ENCODE peak calls at places on chromosome 18, in nine cellular contexts. One of them, this sample, is unnamed. For H3K4me1, the result is how much of the 10 kb centered on the place peaks cover.

GRCh38 chr18:37254256-37254880 is 311.2 kb downstream of the CELF4 start:
- DNase-seq in transverse colon: no peak
- DNase-seq in HCT116: no peak
- DNase-seq in endothelial cell of umbilical vein: no peak
- DNase-seq in stomach: peak
- DNase-seq in suprapubic skin: no peak
- DNase-seq in K562: no peak
- DNase-seq in prostate gland: no peak
- DNase-seq in HepG2: no peak
- DNase-seq in this sample: no peak

GRCh38 chr18:39494211-39494896 is 1928.8 kb upstream of the CELF4 start:
- DNase-seq in transverse colon: no peak
- DNase-seq in HCT116: no peak
- DNase-seq in endothelial cell of umbilical vein: peak
- DNase-seq in stomach: no peak
- DNase-seq in suprapubic skin: no peak
- DNase-seq in K562: no peak
- DNase-seq in prostate gland: no peak
- DNase-seq in HepG2: peak
- DNase-seq in this sample: no peak

GRCh38 chr18:11398625-11399024 is 210.8 kb upstream of the SLC35G4 start:
- DNase-seq in transverse colon: no peak
- DNase-seq in HCT116: peak
- DNase-seq in endothelial cell of umbilical vein: no peak
- DNase-seq in stomach: no peak
- DNase-seq in suprapubic skin: no peak
- DNase-seq in K562: no peak
- DNase-seq in prostate gland: no peak
- DNase-seq in HepG2: no peak
- DNase-seq in this sample: no peak

GRCh38 chr18:68916734-68917133 is 118.9 kb downstream of the CCDC102B start:
- DNase-seq in transverse colon: no peak
- DNase-seq in HCT116: peak
- DNase-seq in endothelial cell of umbilical vein: no peak
- DNase-seq in stomach: no peak
- DNase-seq in suprapubic skin: no peak
- DNase-seq in K562: no peak
- DNase-seq in prostate gland: no peak
- DNase-seq in HepG2: peak
- DNase-seq in this sample: no peak

GRCh38 chr18:27661320-27662049 is 476.4 kb upstream of the CHST9 start:
- DNase-seq in transverse colon: no peak
- DNase-seq in HCT116: no peak
- DNase-seq in endothelial cell of umbilical vein: no peak
- DNase-seq in stomach: no peak
- DNase-seq in suprapubic skin: no peak
- DNase-seq in K562: no peak
- DNase-seq in prostate gland: no peak
- DNase-seq in HepG2: no peak
- DNase-seq in this sample: no peak

GRCh38 chr18:22705328-22705727 is 227.8 kb upstream of the RBBP8 start:
- DNase-seq in transverse colon: no peak
- DNase-seq in HCT116: no peak
- DNase-seq in endothelial cell of umbilical vein: no peak
- DNase-seq in stomach: no peak
- DNase-seq in suprapubic skin: no peak
- DNase-seq in K562: no peak
- DNase-seq in prostate gland: no peak
- DNase-seq in HepG2: no peak
- DNase-seq in this sample: no peak

GRCh38 chr18:41850781-41851180 is 104.3 kb upstream of the PIK3C3 start:
- DNase-seq in transverse colon: no peak
- DNase-seq in HCT116: no peak
- DNase-seq in endothelial cell of umbilical vein: no peak
- DNase-seq in stomach: no peak
- DNase-seq in suprapubic skin: no peak
- DNase-seq in K562: no peak
- DNase-seq in prostate gland: no peak
- DNase-seq in HepG2: no peak
- DNase-seq in this sample: no peak

GRCh38 chr18:58044370-58045264 is 591 bp downstream of the NEDD4L start:
- DNase-seq in transverse colon: peak
- DNase-seq in HCT116: no peak
- DNase-seq in endothelial cell of umbilical vein: peak
- DNase-seq in stomach: peak
- DNase-seq in suprapubic skin: peak
- DNase-seq in K562: peak
- DNase-seq in prostate gland: peak
- DNase-seq in HepG2: no peak
- DNase-seq in this sample: peak

GRCh38 chr18:62151068-62151771 is 35.6 kb downstream of the PIGN start:
- DNase-seq in transverse colon: no peak
- DNase-seq in HCT116: no peak
- DNase-seq in endothelial cell of umbilical vein: no peak
- DNase-seq in stomach: no peak
- DNase-seq in suprapubic skin: no peak
- DNase-seq in K562: no peak
- DNase-seq in prostate gland: no peak
- DNase-seq in HepG2: no peak
- DNase-seq in this sample: no peak

GRCh38 chr18:551404-552061 is 28.6 kb upstream of the CETN1 start:
- DNase-seq in transverse colon: no peak
- DNase-seq in HCT116: no peak
- DNase-seq in endothelial cell of umbilical vein: no peak
- DNase-seq in stomach: no peak
- DNase-seq in suprapubic skin: no peak
- DNase-seq in K562: no peak
- DNase-seq in prostate gland: no peak
- DNase-seq in HepG2: no peak
- DNase-seq in this sample: no peak

DNA sequence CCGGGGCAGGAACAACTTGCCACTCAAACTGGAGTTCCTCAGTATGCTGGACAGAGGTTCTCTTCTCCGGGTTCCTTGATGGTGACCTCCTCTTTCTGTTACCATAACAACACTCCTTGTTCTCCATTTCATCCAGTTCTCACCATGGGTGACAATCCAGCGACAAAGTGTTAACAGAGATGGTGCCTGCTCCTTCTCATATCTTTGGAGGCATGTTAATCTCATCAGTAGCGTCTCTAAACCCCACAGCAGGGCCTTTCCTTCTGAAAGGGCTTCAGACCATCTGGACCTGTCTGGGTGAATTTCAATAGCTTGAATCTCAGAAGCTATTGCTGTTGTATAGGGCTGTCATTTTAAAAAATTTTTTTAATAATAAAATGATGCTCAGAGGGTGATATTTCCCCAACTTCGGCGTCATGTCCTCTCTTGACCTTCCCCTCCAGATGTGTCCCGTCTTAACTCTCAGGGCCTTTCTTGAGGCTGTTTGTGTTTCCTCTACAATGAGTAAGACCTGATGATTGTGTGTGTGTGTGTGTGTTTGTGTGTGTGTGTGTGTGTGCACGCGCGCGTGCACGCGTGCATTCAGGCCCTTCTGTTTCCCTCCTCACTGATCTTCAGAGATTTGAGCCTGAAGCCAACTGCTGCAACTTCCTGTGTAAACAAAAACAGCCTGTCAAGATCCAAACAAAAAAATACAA is 24.3 kb upstream of the CETN1 start:
- DNase-seq in transverse colon: no peak
- DNase-seq in HCT116: no peak
- DNase-seq in endothelial cell of umbilical vein: no peak
- DNase-seq in stomach: no peak
- DNase-seq in suprapubic skin: no peak
- DNase-seq in K562: no peak
- DNase-seq in prostate gland: no peak
- DNase-seq in HepG2: no peak
- DNase-seq in this sample: no peak
- H3K4me1 ChIP-seq in transverse colon: under half
- H3K4me1 ChIP-seq in HCT116: under half
- H3K4me1 ChIP-seq in endothelial cell of umbilical vein: under half
- H3K4me1 ChIP-seq in stomach: under half
- H3K4me1 ChIP-seq in suprapubic skin: under half
- H3K4me1 ChIP-seq in K562: under half
- H3K4me1 ChIP-seq in prostate gland: under half
- H3K4me1 ChIP-seq in HepG2: under half
- H3K4me1 ChIP-seq in this sample: under half

GRCh38 chr18:33181016-33181415 is 259.5 kb downstream of the CCDC178 start:
- DNase-seq in transverse colon: no peak
- DNase-seq in HCT116: no peak
- DNase-seq in endothelial cell of umbilical vein: no peak
- DNase-seq in stomach: no peak
- DNase-seq in suprapubic skin: no peak
- DNase-seq in K562: no peak
- DNase-seq in prostate gland: no peak
- DNase-seq in HepG2: no peak
- DNase-seq in this sample: no peak
- TF ChIP-seq POLR2AphosphoS5 in transverse colon: no peak
- TF ChIP-seq POLR2AphosphoS5 in HCT116: no peak
- TF ChIP-seq POLR2AphosphoS5 in endothelial cell of umbilical vein: no peak
- TF ChIP-seq POLR2AphosphoS5 in stomach: no peak
- TF ChIP-seq POLR2AphosphoS5 in suprapubic skin: no peak
- TF ChIP-seq POLR2AphosphoS5 in K562: no peak
- TF ChIP-seq POLR2AphosphoS5 in prostate gland: no peak
- TF ChIP-seq POLR2AphosphoS5 in HepG2: no peak
- TF ChIP-seq POLR2AphosphoS5 in this sample: no peak

GRCh38 chr18:34767601-34768027 is 57.5 kb downstream of the DTNA start:
- DNase-seq in transverse colon: no peak
- DNase-seq in HCT116: no peak
- DNase-seq in endothelial cell of umbilical vein: peak
- DNase-seq in stomach: no peak
- DNase-seq in suprapubic skin: no peak
- DNase-seq in K562: no peak
- DNase-seq in prostate gland: no peak
- DNase-seq in HepG2: no peak
- DNase-seq in this sample: no peak
- TF ChIP-seq POLR2A in transverse colon: no peak
- TF ChIP-seq POLR2A in HCT116: no peak
- TF ChIP-seq POLR2A in endothelial cell of umbilical vein: no peak
- TF ChIP-seq POLR2A in stomach: no peak
- TF ChIP-seq POLR2A in suprapubic skin: no peak
- TF ChIP-seq POLR2A in K562: no peak
- TF ChIP-seq POLR2A in prostate gland: no peak
- TF ChIP-seq POLR2A in HepG2: no peak
- TF ChIP-seq POLR2A in this sample: no peak

DNA sequence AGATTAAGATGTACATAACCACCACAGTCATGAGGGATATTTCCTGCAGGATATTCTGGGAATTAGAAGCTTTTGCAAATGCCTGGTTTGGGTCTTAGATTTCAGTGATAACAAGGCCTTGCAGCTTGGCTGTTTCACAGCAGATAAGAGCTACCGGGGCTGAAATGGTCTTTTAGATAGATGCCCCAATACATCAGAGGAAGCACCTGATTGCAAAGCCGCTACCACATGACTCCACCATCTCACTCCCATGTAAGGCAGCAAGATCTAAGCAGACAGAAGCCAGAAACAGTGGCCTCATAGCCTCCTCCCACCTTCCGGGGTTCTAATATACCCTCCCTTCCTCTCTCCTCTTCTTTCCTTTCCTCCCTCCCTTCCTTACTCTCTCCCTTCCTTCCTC is 31.1 kb upstream of the EPG5 start:
- DNase-seq in transverse colon: no peak
- DNase-seq in HCT116: no peak
- DNase-seq in endothelial cell of umbilical vein: peak
- DNase-seq in stomach: no peak
- DNase-seq in suprapubic skin: no peak
- DNase-seq in K562: peak
- DNase-seq in prostate gland: no peak
- DNase-seq in HepG2: no peak
- DNase-seq in this sample: no peak
- H3K4me1 ChIP-seq in transverse colon: under half
- H3K4me1 ChIP-seq in HCT116: under half
- H3K4me1 ChIP-seq in endothelial cell of umbilical vein: under half
- H3K4me1 ChIP-seq in stomach: under half
- H3K4me1 ChIP-seq in suprapubic skin: under half
- H3K4me1 ChIP-seq in K562: under half
- H3K4me1 ChIP-seq in prostate gland: under half
- H3K4me1 ChIP-seq in HepG2: under half
- H3K4me1 ChIP-seq in this sample: under half